ENCODE peak calls at places on chromosomes 12 and 14, in eight cellular contexts. L is AG20443; N is pulmonary artery endothelial cell; T is activated CD8-positive, alpha-beta memory T cell treated with anti-CD3 and anti-CD28 coated beads for 24 hours; C is fibroblast of lung; E is adipocyte; X is Daoy; R is lower lobe of right lung. B is an unnamed sample.
A peak's percentile ranks its signal among the peaks of the same experiment; 100 is the strongest.

GRCh38 chr12:131909596-131910219 is 15.3 kb downstream of the ULK1 start:
- DNase-seq in L (no peak), N (no peak), T (no peak), C (no peak), E (no peak), X (no peak), R (no peak), B (no peak)

GRCh38 chr12:92421701-92422100 is 276.1 kb upstream of the BTG1 start:
- DNase-seq in L (no peak), N (no peak), T (no peak), C (peak; percentile 52), E (peak; percentile 43), X (no peak), R (no peak), B (no peak)

GRCh38 chr14:54759982-54760585 is 142.5 kb downstream of the GCH1 start:
- DNase-seq in L (no peak), N (no peak), T (no peak), C (no peak), E (no peak), X (no peak), R (no peak), B (no peak)

GRCh38 chr14:31096255-31096654 is 70.1 kb upstream of the STRN3 start:
- DNase-seq in L (no peak), N (no peak), T (no peak), C (peak; percentile 29), E (peak; percentile 32), X (no peak), R (no peak), B (no peak)

GRCh38 chr12:130873106-130873795 is 1.4 kb downstream of the RAN start:
- DNase-seq in L (no peak), N (no peak), T (no peak), C (peak; percentile 13), E (peak; percentile 13), X (no peak), R (no peak), B (no peak)

GRCh38 chr12:52210186-52210924 is 18.5 kb upstream of the KRT80 start:
- DNase-seq in L (peak; percentile 89), N (no peak), T (no peak), C (peak; percentile 82), E (no peak), X (no peak), R (peak; percentile 52), B (no peak)

GRCh38 chr12:27619308-27619707 is 76.9 kb upstream of the REP15 start:
- DNase-seq in L (peak; percentile 45), N (peak; percentile 57), T (no peak), C (peak; percentile 92), E (peak; percentile 76), X (peak; percentile 83), R (no peak), B (no peak)

GRCh38 chr14:105168496-105168978 is at the start of gene JAG2:
- DNase-seq in L (peak; percentile 50), N (no peak), T (peak; percentile 79), C (peak; percentile 32), E (peak; percentile 58), X (peak; percentile 84), R (peak; percentile 78), B (no peak)

GRCh38 chr12:74957231-74957630 is 252.4 kb downstream of the KCNC2 start:
- DNase-seq in L (no peak), N (no peak), T (no peak), C (no peak), E (no peak), X (no peak), R (no peak), B (no peak)

GRCh38 chr12:106863185-106863584 is 88.7 kb downstream of the RIC8B start:
- DNase-seq in L (no peak), N (no peak), T (no peak), C (no peak), E (peak; percentile 47), X (no peak), R (no peak), B (no peak)

GRCh38 chr12:105935106-105935505 is 203.6 kb downstream of the NUAK1 start:
- DNase-seq in L (no peak), N (peak; percentile 5), T (no peak), C (peak; percentile 93), E (no peak), X (peak; percentile 25), R (no peak), B (no peak)

GRCh38 chr12:27158322-27158721 is 75.9 kb upstream of the C12orf71 start:
- DNase-seq in L (no peak), N (no peak), T (no peak), C (no peak), E (no peak), X (no peak), R (no peak), B (no peak)

GRCh38 chr14:48735607-48736006 is 850.6 kb downstream of the RPS29 start:
- DNase-seq in L (no peak), N (no peak), T (no peak), C (no peak), E (no peak), X (no peak), R (no peak), B (no peak)

GRCh38 chr14:99604766-99605298 is 825 bp upstream of the CCDC85C start:
- DNase-seq in L (peak; percentile 65), N (no peak), T (no peak), C (peak; percentile 48), E (peak; percentile 75), X (peak; percentile 63), R (no peak), B (no peak)

GRCh38 chr12:77031745-77032144 is 33.6 kb downstream of the E2F7 start:
- DNase-seq in L (no peak), N (no peak), T (no peak), C (peak; percentile 83), E (no peak), X (peak; percentile 53), R (no peak), B (no peak)

GRCh38 chr14:70882771-70883492 is 24.3 kb upstream of the PCNX1 start:
- DNase-seq in L (peak; percentile 46), N (peak; percentile 20), T (peak; percentile 63), C (peak; percentile 67), E (no peak), X (peak; percentile 82), R (no peak), B (no peak)

GRCh38 chr12:14365294-14366210 is at the start of gene ATF7IP:
- DNase-seq in L (peak; percentile 99), N (peak; percentile 92), T (peak; percentile 96), C (peak; percentile 98), E (peak; percentile 99), X (peak; percentile 95), R (peak; percentile 96), B (peak; percentile 98)

GRCh38 chr12:62263956-62264355 is 3.8 kb downstream of the USP15 start:
- DNase-seq in L (no peak), N (no peak), T (no peak), C (no peak), E (no peak), X (no peak), R (no peak), B (no peak)

GRCh38 chr12:25689996-25690501 is 137.0 kb upstream of the LMNTD1 start:
- DNase-seq in L (peak; percentile 22), N (peak; percentile 7), T (no peak), C (peak; percentile 48), E (no peak), X (peak; percentile 82), R (peak; percentile 50), B (no peak)

GRCh38 chr12:118680361-118680963 is 300.9 kb upstream of the SRRM4 start:
- DNase-seq in L (no peak), N (no peak), T (no peak), C (no peak), E (no peak), X (no peak), R (no peak), B (no peak)

GRCh38 chr14:61322011-61322798 is 826 bp downstream of the PRKCH start:
- DNase-seq in L (no peak), N (no peak), T (no peak), C (no peak), E (no peak), X (peak; percentile 20), R (peak; percentile 81), B (no peak)

GRCh38 chr12:69936214-69936731 is 111.2 kb downstream of the MYRFL start:
- DNase-seq in L (no peak), N (no peak), T (no peak), C (no peak), E (no peak), X (no peak), R (peak; percentile 60), B (no peak)

GRCh38 chr12:106717671-106718070 is 56.8 kb upstream of the RIC8B start:
- DNase-seq in L (no peak), N (no peak), T (no peak), C (no peak), E (no peak), X (no peak), R (no peak), B (no peak)

GRCh38 chr12:90460681-90461080 is 494.3 kb downstream of the CCER1 start:
- DNase-seq in L (no peak), N (no peak), T (no peak), C (peak; percentile 3), E (no peak), X (no peak), R (no peak), B (no peak)

GRCh38 chr12:41924111-41924510 is 220.6 kb downstream of the GXYLT1 start:
- DNase-seq in L (no peak), N (no peak), T (no peak), C (peak; percentile 6), E (no peak), X (no peak), R (no peak), B (no peak)

GRCh38 chr14:57091030-57091608 is 177.6 kb downstream of the EXOC5 start:
- DNase-seq in L (no peak), N (no peak), T (no peak), C (no peak), E (no peak), X (no peak), R (no peak), B (no peak)

GRCh38 chr14:77203611-77204456 is 22.2 kb downstream of the TMEM63C start:
- DNase-seq in L (no peak), N (no peak), T (no peak), C (no peak), E (peak; percentile 3), X (no peak), R (no peak), B (no peak)

GRCh38 chr12:53212931-53213330 is 5.9 kb upstream of the ITGB7 start:
- DNase-seq in L (no peak), N (no peak), T (no peak), C (no peak), E (no peak), X (no peak), R (no peak), B (no peak)

GRCh38 chr12:62744551-62744950 is 190.4 kb downstream of the PPM1H start:
- DNase-seq in L (peak; percentile 33), N (no peak), T (no peak), C (peak; percentile 66), E (no peak), X (peak; percentile 88), R (peak; percentile 52), B (no peak)

GRCh38 chr12:113424915-113425823 is 3.0 kb downstream of the SDSL start:
- DNase-seq in L (peak; percentile 83), N (no peak), T (peak; percentile 79), C (peak; percentile 33), E (peak; percentile 67), X (peak; percentile 50), R (peak; percentile 69), B (no peak)

GRCh38 chr12:39846971-39847661 is 227.5 kb upstream of the ABCD2 start:
- DNase-seq in L (peak; percentile 31), N (no peak), T (no peak), C (peak; percentile 50), E (peak; percentile 28), X (no peak), R (no peak), B (no peak)

GRCh38 chr12:125110641-125111360 is 45.6 kb downstream of the AACS start:
- DNase-seq in L (peak; percentile 34), N (no peak), T (no peak), C (peak; percentile 28), E (peak; percentile 77), X (no peak), R (no peak), B (no peak)

GRCh38 chr12:39467432-39467870 is 24.5 kb upstream of the KIF21A start:
- DNase-seq in L (no peak), N (no peak), T (no peak), C (peak; percentile 37), E (no peak), X (no peak), R (no peak), B (no peak)

B was measured in vagina.